ENCODE peak calls at places on chromosomes 7 and 10, in five cellular contexts. V is nephron progenitor cell, E is GM12865, G is GM20000, T is astrocyte of the cerebellum. B is an unnamed sample.

GRCh38 chr10:98074315-98074911 is 44.0 kb upstream of the CRTAC1 start:
- DNase-seq in G (no peak), V (peak), E (no peak), T (peak), B (no peak)

GRCh38 chr10:43145313-43145712 is 7.1 kb downstream of the CSGALNACT2 start:
- DNase-seq in G (no peak), V (no peak), E (no peak), T (no peak), B (no peak)

GRCh38 chr7:51034531-51035264 is 252.0 kb upstream of the GRB10 start:
- DNase-seq in G (no peak), V (no peak), E (no peak), T (peak), B (no peak)

GRCh38 chr10:87974130-87974529 is 110.7 kb downstream of the PTEN start:
- DNase-seq in V (no peak), E (no peak), T (no peak), G (no peak), B (no peak)

GRCh38 chr10:43258032-43258921 is 8.6 kb downstream of the RASGEF1A start:
- DNase-seq in E (no peak), T (no peak), V (peak), G (peak), B (no peak)

GRCh38 chr7:107592361-107593024 is 12.4 kb downstream of the BCAP29 start:
- DNase-seq in E (no peak), T (no peak), V (no peak), G (no peak), B (no peak)

GRCh38 chr10:116752563-116752962 is 10.2 kb upstream of the HSPA12A start:
- DNase-seq in E (no peak), V (no peak), T (no peak), G (no peak), B (no peak)

GRCh38 chr10:114504769-114505579 is 100.7 kb upstream of the AFAP1L2 start:
- DNase-seq in T (peak), E (no peak), G (no peak), V (no peak), B (no peak)

GRCh38 chr7:17903337-17903736 is 37.0 kb downstream of the SNX13 start:
- DNase-seq in T (no peak), G (no peak), V (no peak), E (no peak), B (no peak)

GRCh38 chr10:114925675-114926204 is 12.3 kb upstream of the TRUB1 start:
- DNase-seq in G (peak), V (peak), T (peak), E (peak), B (peak)

GRCh38 chr7:33623267-33623666 is 282.1 kb upstream of the BMPER start:
- DNase-seq in T (no peak), E (no peak), G (no peak), V (no peak), B (no peak)

GRCh38 chr10:87865201-87866025 is 2.0 kb downstream of the PTEN start:
- DNase-seq in G (no peak), E (peak), T (no peak), V (no peak), B (no peak)

DNA sequence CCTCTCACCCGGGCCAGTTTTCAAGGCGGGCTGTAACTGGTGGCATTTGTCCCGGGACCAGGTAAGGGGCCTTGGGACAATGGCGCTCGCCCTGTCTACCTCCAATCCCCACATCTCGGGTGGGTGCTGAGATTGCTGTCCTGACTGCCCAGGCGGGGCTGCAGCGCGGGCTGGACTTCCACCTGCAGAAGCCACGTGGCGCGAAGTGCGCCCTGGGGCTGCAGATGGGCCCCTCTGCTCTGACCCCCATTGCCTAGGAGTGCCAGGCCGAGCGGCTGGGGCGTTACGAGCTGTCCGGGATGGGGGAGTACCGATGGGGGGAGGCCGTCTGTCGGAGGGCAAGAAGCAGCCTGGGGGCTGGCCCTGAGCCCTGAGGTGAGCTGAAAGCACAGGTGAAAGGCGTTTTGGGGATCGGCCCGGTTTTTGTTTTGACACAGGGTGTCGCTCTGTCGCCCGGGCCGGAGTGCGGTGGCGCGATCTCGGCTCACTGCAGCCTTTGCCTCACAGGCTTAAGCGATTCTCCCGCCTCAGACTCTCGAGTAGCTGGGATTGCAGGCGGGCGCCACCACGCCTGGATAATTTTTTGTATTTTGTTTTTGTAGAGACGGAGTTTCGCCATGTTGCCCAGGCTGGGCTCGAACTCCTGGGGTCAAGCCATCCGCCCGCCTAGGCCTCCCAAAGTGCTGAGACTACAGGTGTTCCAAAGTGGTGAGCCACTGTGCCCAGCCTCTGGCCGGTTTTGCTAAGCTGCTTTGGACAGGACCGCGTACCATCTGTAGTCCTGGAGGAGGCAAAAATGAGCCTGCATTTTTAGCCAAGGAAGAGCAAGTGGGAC is at the start of gene SFXN2:
- DNase-seq in E (peak), T (no peak), G (no peak), V (peak), B (no peak)
- TF ChIP-seq CTCF in E (peak), T (no peak), G (peak), V (no peak), B (no peak)

GRCh38 chr10:133257489-133258065 is 19.1 kb downstream of the ADAM8 start:
- DNase-seq in G (peak), E (no peak), V (peak), T (no peak), B (no peak)
- TF ChIP-seq CTCF in G (peak), E (peak), V (peak), T (peak), B (peak)

DNA sequence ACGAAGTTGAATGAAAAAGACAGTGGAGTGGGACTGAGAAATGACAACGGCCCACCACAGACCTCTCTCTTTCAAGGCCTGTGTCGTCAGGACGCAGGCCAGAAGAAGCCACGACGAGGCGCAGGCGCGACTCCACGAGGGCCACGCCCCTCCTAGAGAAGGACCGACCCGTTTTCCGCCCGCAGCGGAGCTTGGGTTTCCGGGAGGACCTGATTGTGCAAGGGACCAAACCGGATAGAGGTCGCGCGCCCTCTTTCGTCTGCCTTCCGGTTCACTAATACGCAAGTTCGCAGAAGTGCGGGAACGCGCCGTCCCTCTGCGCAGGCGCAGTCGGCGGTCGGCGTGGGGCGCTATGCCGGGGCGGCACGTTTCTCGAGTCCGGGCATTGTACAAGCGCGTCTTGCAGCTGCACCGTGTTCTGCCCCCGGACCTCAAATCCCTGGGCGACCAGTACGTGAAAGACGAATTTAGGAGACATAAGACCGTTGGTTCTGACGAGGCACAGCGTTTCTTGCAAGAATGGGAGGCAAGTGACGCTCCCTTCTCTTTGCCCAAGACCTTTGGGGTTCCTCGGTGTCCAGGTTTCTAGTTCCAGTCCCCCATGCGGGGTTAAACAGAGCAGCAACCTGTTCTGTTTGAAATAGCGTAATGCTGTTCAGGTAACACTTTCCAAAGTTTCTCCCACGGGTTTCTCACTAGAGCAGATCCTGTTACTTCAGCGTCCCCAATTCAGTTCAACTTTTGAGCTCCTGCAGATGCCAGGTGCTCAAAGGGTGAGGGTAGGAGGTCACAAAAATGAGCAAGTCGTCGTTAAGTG is at the start of gene SDHAF3:
- DNase-seq in E (peak), V (peak), G (peak), T (peak), B (peak)
- TF ChIP-seq CTCF in E (peak), V (no peak), G (no peak), T (no peak), B (peak)

GRCh38 chr10:9685596-9685995 is 1332.1 kb upstream of the CELF2 start:
- DNase-seq in T (no peak), E (no peak), V (no peak), G (no peak), B (no peak)

GRCh38 chr10:9684186-9684585 is 1333.5 kb upstream of the CELF2 start:
- DNase-seq in V (no peak), T (no peak), E (no peak), G (no peak), B (no peak)

GRCh38 chr10:9682812-9683211 is 1334.9 kb upstream of the CELF2 start:
- DNase-seq in V (no peak), G (no peak), E (no peak), T (no peak), B (no peak)

DNA sequence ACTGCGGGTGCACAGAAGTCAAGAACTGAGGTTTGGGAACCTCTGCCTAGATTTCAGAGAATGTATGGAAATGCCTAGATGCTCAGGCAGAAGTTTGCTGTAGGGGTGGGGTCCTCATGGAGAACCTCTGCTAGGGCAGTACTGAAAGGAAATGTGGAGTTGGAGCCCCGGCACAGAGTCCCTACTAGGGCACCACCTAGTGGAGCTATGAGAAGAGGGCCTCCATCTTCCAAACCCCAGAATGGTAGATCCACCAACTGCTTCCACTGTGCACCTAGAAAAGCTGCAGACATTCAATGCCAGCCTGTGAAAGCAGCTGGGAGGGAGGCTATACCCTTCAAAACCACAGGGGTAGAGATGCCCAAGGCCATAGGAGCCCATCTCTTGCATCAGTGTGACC is 1336.0 kb upstream of the CELF2 start:
- DNase-seq in T (no peak), G (no peak), E (peak), V (no peak), B (no peak)
- TF ChIP-seq CTCF in T (no peak), G (no peak), E (peak), V (no peak), B (no peak)

GRCh38 chr10:34088208-34088794 is 726.8 kb downstream of the PARD3 start:
- DNase-seq in E (no peak), V (no peak), T (no peak), G (no peak), B (no peak)
- TF ChIP-seq CTCF in E (no peak), V (no peak), T (no peak), G (no peak), B (no peak)

B was measured in GM13976.